ENCODE peak calls at places on chromosomes 11 and 22, in seven cellular contexts. X, Q, B, T, Y, H and U are unnamed samples.

GRCh38 chr11:130023204-130023603 is 20.6 kb upstream of the PRDM10 start:
- DNase-seq in X (no peak), Q (peak), B (no peak), T (peak), Y (no peak), H (peak), U (no peak)

GRCh38 chr11:57638005-57638760 is 11.5 kb downstream of the YPEL4 start:
- DNase-seq in X (no peak), Q (no peak), B (peak), T (peak), Y (peak), H (peak), U (peak)

GRCh38 chr11:43984519-43985385 is 42.3 kb downstream of the C11orf96 start:
- DNase-seq in X (no peak), Q (no peak), B (peak), T (no peak), Y (no peak), H (peak), U (no peak)

GRCh38 chr11:109305009-109305408 is 117.0 kb upstream of the C11orf87 start:
- DNase-seq in X (no peak), Q (no peak), B (no peak), T (no peak), Y (no peak), H (no peak), U (no peak)

GRCh38 chr22:17258015-17258827 is 39.0 kb upstream of the ADA2 start:
- DNase-seq in X (peak), Q (no peak), B (peak), T (no peak), Y (peak), H (peak), U (peak)

GRCh38 chr11:64289011-64289564 is 2.0 kb upstream of the KCNK4 start:
- DNase-seq in X (no peak), Q (no peak), B (no peak), T (no peak), Y (no peak), H (no peak), U (no peak)

GRCh38 chr11:44860346-44860745 is 90.3 kb downstream of the TP53I11 start:
- DNase-seq in X (no peak), Q (no peak), B (no peak), T (no peak), Y (no peak), H (no peak), U (no peak)

GRCh38 chr11:35272391-35272821 is 133.4 kb downstream of the CD44 start:
- DNase-seq in X (peak), Q (no peak), B (no peak), T (no peak), Y (no peak), H (no peak), U (no peak)

GRCh38 chr11:85643255-85643654 is 4.5 kb upstream of the TMEM126A start:
- DNase-seq in X (no peak), Q (no peak), B (no peak), T (no peak), Y (no peak), H (no peak), U (no peak)